ENCODE peak calls at places on chromosomes 4 and X, in six cellular contexts. G is GM12891, J is H1, V is HepG2, R is GM12878, M is K562. A is an unnamed sample.

GRCh38 chrX:101229155-101229554 is 9.6 kb downstream of the DRP2 start:
- DNase-seq in G (no peak), J (no peak), V (no peak), R (no peak), M (no peak), A (no peak)

GRCh38 chr4:121189811-121190210 is 25.7 kb upstream of the TNIP3 start:
- DNase-seq in G (no peak), J (no peak), V (no peak), R (peak), M (no peak), A (no peak)

GRCh38 chr4:75248770-75249467 is 265.3 kb downstream of the RCHY1 start:
- DNase-seq in G (no peak), J (no peak), V (no peak), R (no peak), M (no peak), A (no peak)

GRCh38 chr4:56656346-56656643 is 24.8 kb downstream of the HOPX start:
- DNase-seq in G (peak), J (no peak), V (no peak), R (no peak), M (peak), A (no peak)

GRCh38 chrX:13293700-13294099 is 26.2 kb downstream of the ATXN3L start:
- DNase-seq in G (no peak), J (no peak), V (no peak), R (no peak), M (no peak), A (no peak)

GRCh38 chrX:9706426-9706825 is 59.2 kb downstream of the GPR143 start:
- DNase-seq in G (no peak), J (no peak), V (no peak), R (no peak), M (no peak), A (no peak)

GRCh38 chrX:80808854-80809493 is 703 bp downstream of the BRWD3 start:
- DNase-seq in G (no peak), J (peak), V (no peak), R (no peak), M (no peak), A (no peak)

GRCh38 chrX:81174286-81174685 is 27.4 kb downstream of the HMGN5 start:
- DNase-seq in G (no peak), J (no peak), V (peak), R (no peak), M (no peak), A (no peak)

GRCh38 chr4:150578745-150579470 is 3.0 kb upstream of the MAB21L2 start:
- DNase-seq in G (no peak), J (no peak), V (no peak), R (no peak), M (no peak), A (no peak)

GRCh38 chr4:5399790-5400421 is 308.5 kb downstream of the EVC2 start:
- DNase-seq in G (peak), J (peak), V (peak), R (no peak), M (peak), A (no peak)

GRCh38 chr4:140049024-140049923 is 104.7 kb downstream of the MAML3 start:
- DNase-seq in G (no peak), J (peak), V (peak), R (no peak), M (no peak), A (peak)

GRCh38 chrX:69263421-69263820 is 98.2 kb upstream of the PJA1 start:
- DNase-seq in G (no peak), J (no peak), V (no peak), R (no peak), M (no peak), A (no peak)

GRCh38 chrX:43450355-43450754 is 205.7 kb upstream of the MAOA start:
- DNase-seq in G (no peak), J (no peak), V (no peak), R (no peak), M (no peak), A (no peak)

GRCh38 chr4:13612569-13612968 is 15.0 kb downstream of the BOD1L1 start:
- DNase-seq in G (no peak), J (no peak), V (no peak), R (no peak), M (no peak), A (no peak)

GRCh38 chrX:10110984-10111363 is 45.8 kb upstream of the CLCN4 start:
- DNase-seq in G (no peak), J (no peak), V (no peak), R (peak), M (no peak), A (peak)

GRCh38 chr4:142440093-142440492 is 406.0 kb downstream of the INPP4B start:
- DNase-seq in G (no peak), J (no peak), V (no peak), R (no peak), M (no peak), A (no peak)

GRCh38 chr4:116358633-116359222 is 726.6 kb downstream of the TRAM1L1 start:
- DNase-seq in G (peak), J (peak), V (peak), R (peak), M (peak), A (peak)

GRCh38 chr4:61921890-61922289 is 721.8 kb downstream of the ADGRL3 start:
- DNase-seq in G (no peak), J (no peak), V (peak), R (no peak), M (no peak), A (no peak)

GRCh38 chr4:127249066-127249766 is 383.5 kb upstream of the INTU start:
- DNase-seq in G (no peak), J (no peak), V (no peak), R (no peak), M (no peak), A (no peak)

GRCh38 chr4:144647095-144647959 is 1.4 kb downstream of the HHIP start:
- DNase-seq in G (no peak), J (peak), V (no peak), R (no peak), M (peak), A (no peak)

GRCh38 chrX:148441387-148441786 is 59.0 kb upstream of the AFF2 start:
- DNase-seq in G (no peak), J (peak), V (no peak), R (no peak), M (no peak), A (no peak)

GRCh38 chrX:1558761-1559468 is 21.9 kb upstream of the P2RY8 start:
- DNase-seq in G (no peak), J (peak), V (no peak), R (no peak), M (no peak), A (no peak)

GRCh38 chr4:8538703-8539567 is 41.3 kb upstream of the GPR78 start:
- DNase-seq in G (no peak), J (no peak), V (peak), R (no peak), M (no peak), A (no peak)

GRCh38 chr4:38489924-38490639 is 173.9 kb upstream of the KLF3 start:
- DNase-seq in G (no peak), J (no peak), V (peak), R (no peak), M (no peak), A (no peak)
- TF ChIP-seq POLR2AphosphoS5 in G (no peak), J (no peak), V (no peak), R (no peak), M (no peak), A (no peak)

DNA sequence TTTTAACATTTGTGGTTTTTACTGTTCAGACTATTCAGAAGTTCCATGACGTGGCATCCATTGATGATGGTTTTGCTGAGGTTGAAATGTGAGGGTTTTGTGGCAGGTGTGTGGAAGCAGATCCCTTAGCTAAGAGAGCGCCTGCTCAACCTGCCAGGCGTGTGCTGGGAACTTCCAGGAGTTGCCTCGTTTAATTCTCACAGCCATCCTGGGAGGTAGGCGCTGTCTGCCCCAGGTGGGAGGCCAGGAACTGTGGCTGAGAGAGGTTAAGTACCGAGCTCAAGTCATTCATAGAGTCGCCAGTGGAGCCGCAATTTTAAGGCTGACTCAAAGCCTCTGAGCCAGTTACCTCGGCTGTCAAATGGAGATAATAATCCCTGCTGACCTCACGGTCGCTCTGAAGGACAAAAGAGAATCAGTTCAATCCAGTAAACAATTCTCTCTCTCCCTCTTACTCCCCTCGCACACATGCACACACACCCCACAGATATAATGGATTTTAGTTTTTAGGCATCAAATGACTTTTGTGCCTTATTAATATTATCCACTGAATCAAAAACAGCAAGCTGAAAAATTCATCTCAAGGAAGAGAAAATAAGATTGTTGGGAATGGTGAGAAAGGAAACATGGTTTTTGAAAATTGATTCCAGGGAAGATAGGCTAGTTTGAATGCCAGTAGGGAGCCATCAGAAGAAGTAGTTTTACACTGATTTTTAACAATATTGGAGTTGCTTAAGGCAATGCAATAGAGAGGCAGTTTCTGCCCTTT is 171.4 kb downstream of the PTTG2 start:
- DNase-seq in G (no peak), J (no peak), V (no peak), R (peak), M (no peak), A (no peak)
- TF ChIP-seq POLR2A in G (no peak), J (no peak), V (no peak), R (peak), M (no peak), A (peak)

DNA sequence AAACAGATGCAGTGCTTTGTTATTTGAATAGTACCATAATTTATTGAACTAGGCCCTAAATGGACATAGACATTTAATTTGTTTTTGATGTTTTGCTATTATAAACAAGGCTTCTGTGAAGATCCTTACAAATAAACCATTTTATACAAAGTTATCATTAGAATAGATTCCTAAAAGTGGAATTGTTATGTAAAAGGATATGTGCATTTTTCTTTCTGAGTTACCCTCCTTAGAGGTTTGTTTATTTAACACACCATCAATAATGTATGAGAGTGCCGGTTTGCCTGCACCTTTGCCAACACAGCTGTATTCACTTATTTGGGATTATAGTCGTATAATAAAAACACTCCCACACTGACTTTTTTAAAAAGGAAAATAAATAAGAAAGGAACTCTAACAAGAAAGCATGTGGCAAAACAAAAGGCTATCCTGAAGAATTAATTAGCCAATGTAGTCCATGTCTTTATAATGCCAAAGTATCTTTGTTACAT is 84.8 kb downstream of the PAK3 start:
- DNase-seq in G (no peak), J (no peak), V (no peak), R (no peak), M (no peak), A (no peak)
- TF ChIP-seq TAF1 in G (no peak), J (no peak), V (no peak), R (no peak), M (no peak), A (no peak)

GRCh38 chr4:26441771-26442170 is 48.5 kb downstream of the CCKAR start:
- DNase-seq in G (no peak), J (no peak), V (no peak), R (no peak), M (no peak), A (no peak)
- TF ChIP-seq POLR2AphosphoS5 in G (no peak), J (no peak), V (no peak), R (no peak), M (no peak), A (no peak)

DNA sequence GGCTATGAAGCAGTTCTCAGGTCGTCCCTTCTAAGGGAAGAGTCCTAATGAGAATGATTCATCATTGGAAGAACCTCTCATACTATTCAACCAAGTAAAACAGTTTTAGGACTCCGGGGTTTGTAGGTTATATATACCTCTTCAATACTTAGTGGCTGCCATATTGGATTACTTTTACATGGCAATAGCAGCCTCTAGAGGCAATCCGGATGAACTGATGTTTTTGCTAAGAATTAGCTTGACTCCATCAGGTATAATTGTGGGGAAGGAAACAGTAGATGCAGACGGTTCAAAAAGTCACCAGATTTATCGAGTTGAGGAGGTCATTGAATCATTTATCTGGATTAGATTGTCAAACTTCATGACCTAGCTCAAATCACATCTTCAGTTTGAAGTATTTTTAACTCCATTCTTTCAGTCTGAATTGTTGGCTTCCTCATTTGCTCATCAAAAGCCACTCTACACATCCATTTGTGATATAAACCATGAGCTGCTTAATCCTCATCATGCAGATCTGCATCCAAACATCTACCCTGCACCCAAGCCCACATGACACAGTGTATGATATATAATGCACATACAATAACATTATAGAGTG is 28.4 kb downstream of the GUCY1B1 start:
- DNase-seq in G (no peak), J (no peak), V (peak), R (peak), M (no peak), A (no peak)
- TF ChIP-seq POLR2A in G (no peak), J (no peak), V (no peak), R (no peak), M (no peak), A (no peak)

GRCh38 chr4:162162672-162163071 is 1.1 kb downstream of the FSTL5 start:
- DNase-seq in G (no peak), J (no peak), V (no peak), R (no peak), M (no peak), A (no peak)
- TF ChIP-seq TAF1 in G (no peak), J (no peak), V (no peak), R (no peak), M (no peak), A (no peak)

GRCh38 chr4:6955261-6955911 is 45.8 kb downstream of the TBC1D14 start:
- DNase-seq in G (no peak), J (no peak), V (no peak), R (no peak), M (no peak), A (no peak)
- TF ChIP-seq POLR2AphosphoS5 in G (no peak), J (no peak), V (no peak), R (no peak), M (no peak), A (no peak)

DNA sequence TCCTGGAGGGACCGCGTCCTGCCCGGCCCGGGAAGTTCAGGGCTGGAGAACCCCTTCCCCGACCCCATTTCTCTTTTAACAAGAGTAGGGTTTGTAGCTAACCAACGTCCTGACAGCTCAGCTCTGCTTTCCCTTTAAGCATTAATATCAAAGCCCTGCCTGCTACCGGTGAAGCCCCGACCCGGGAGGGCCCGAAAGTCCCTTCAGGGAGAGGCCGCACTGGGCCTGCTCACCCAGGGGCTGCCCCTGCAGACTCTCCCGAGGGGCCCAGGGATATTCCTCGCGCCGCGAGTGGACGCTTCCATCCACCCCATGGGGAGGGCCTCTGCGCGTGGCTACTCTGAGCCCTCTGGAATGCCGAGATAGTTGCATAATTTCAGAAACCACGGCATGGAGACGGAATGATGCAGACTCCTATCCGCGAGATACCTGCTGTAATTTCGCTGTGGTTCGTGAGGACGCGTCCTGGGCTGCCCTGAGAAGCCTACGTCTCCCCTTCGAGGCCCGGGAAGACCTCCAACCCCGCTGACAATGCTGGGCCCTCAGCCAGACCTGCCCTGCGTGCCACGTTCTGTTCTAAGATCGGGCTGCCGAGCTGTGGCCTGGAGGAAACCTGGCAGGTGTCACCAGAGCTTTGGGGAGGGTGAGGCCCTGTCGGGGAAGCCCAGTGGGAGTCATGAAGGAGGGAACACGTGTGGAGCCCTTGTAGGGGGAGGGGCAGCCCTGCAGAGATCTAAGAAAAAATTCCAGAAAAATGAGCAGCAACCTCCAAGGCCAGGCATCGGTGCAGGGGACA is 999 bp upstream of the CTBP1 start:
- DNase-seq in G (peak), J (peak), V (peak), R (no peak), M (peak), A (peak)
- TF ChIP-seq POLR2A in G (no peak), J (no peak), V (peak), R (no peak), M (no peak), A (no peak)

GRCh38 chrX:41085883-41086626 is 810 bp downstream of the USP9X start:
- DNase-seq in G (peak), J (peak), V (peak), R (no peak), M (no peak), A (peak)
- TF ChIP-seq TAF1 in G (no peak), J (no peak), V (no peak), R (peak), M (no peak), A (no peak)